ENCODE peak calls at places on chromosomes 4 and X, in four cellular contexts. A is IMR-90, E is kidney epithelial cell, B is GM12865. N is an unnamed sample.

GRCh38 chr4:78627046-78627965 is 75.7 kb downstream of the ANXA3 start:
- DNase-seq in B (peak; percentile 37), A (no peak), E (peak; percentile 75), N (no peak)

GRCh38 chrX:120769576-120770341 is 105.9 kb downstream of the CT47B1 start:
- DNase-seq in A (peak; percentile 19), B (peak; percentile 50), E (peak; percentile 21), N (no peak)

GRCh38 chrX:20361890-20362262 is 95.2 kb upstream of the RPS6KA3 start:
- DNase-seq in B (no peak), A (peak; percentile 75), E (peak; percentile 19), N (no peak)

GRCh38 chr4:88244056-88244455 is 40.3 kb downstream of the PPM1K start:
- DNase-seq in E (no peak), A (no peak), B (no peak), N (no peak)

GRCh38 chr4:80913381-80913780 is 117.1 kb upstream of the BMP3 start:
- DNase-seq in A (no peak), E (no peak), B (peak; percentile 48), N (no peak)

GRCh38 chrX:138982350-138982749 is 270.8 kb upstream of the FGF13 start:
- DNase-seq in A (no peak), B (no peak), E (no peak), N (no peak)

GRCh38 chr4:156388826-156389225 is 435.2 kb upstream of the CTSO start:
- DNase-seq in B (no peak), A (peak; percentile 2), E (no peak), N (no peak)

GRCh38 chr4:25938251-25939186 is 24.5 kb downstream of the SMIM20 start:
- DNase-seq in E (peak; percentile 57), B (peak; percentile 86), A (peak; percentile 77), N (no peak)

GRCh38 chr4:5940470-5941203 is 47.8 kb upstream of the CRMP1 start:
- DNase-seq in A (peak; percentile 10), E (no peak), B (no peak), N (peak; percentile 66)

GRCh38 chr4:116866116-116866515 is 219.3 kb downstream of the TRAM1L1 start:
- DNase-seq in A (no peak), B (no peak), E (no peak), N (no peak)

GRCh38 chr4:17763352-17763890 is 18.0 kb downstream of the FAM184B start:
- DNase-seq in B (no peak), A (no peak), E (no peak), N (no peak)

GRCh38 chrX:56978172-56978571 is 17.2 kb downstream of the SPIN3 start:
- DNase-seq in B (peak; percentile 61), E (no peak), A (peak; percentile 44), N (peak; percentile 6)

GRCh38 chrX:15216280-15216679 is 53.6 kb downstream of the ASB9 start:
- DNase-seq in A (no peak), B (no peak), E (no peak), N (no peak)
- TF ChIP-seq CTCF in A (no peak), B (no peak), E (no peak), N (no peak)

GRCh38 chr4:85399270-85399669 is 75.7 kb upstream of the ARHGAP24 start:
- DNase-seq in E (no peak), A (no peak), B (peak; percentile 63), N (no peak)

GRCh38 chr4:85393201-85393600 is 81.7 kb upstream of the ARHGAP24 start:
- DNase-seq in A (no peak), E (no peak), B (peak; percentile 34), N (no peak)

GRCh38 chr4:85402371-85402770 is 72.6 kb upstream of the ARHGAP24 start:
- DNase-seq in B (no peak), A (peak; percentile 4), E (peak; percentile 76), N (no peak)

GRCh38 chr4:85398276-85398675 is 76.7 kb upstream of the ARHGAP24 start:
- DNase-seq in A (no peak), B (no peak), E (no peak), N (no peak)
- TF ChIP-seq CTCF in A (no peak), B (no peak), E (no peak), N (no peak)

GRCh38 chr4:127734976-127735375 is 4.8 kb downstream of the SLC25A31 start:
- DNase-seq in B (no peak), E (no peak), A (no peak), N (no peak)

GRCh38 chr4:127737295-127737694 is 7.1 kb downstream of the SLC25A31 start:
- DNase-seq in A (no peak), E (no peak), B (no peak), N (no peak)

GRCh38 chr4:127730142-127730913 is at the start of gene SLC25A31:
- DNase-seq in B (no peak), E (no peak), A (no peak), N (no peak)

GRCh38 chr4:127731406-127731805 is 1.2 kb downstream of the SLC25A31 start:
- DNase-seq in A (no peak), B (no peak), E (no peak), N (no peak)

GRCh38 chr4:127732623-127733199 is 2.5 kb downstream of the SLC25A31 start:
- DNase-seq in B (peak; percentile 38), E (no peak), A (peak; percentile 60), N (no peak)
- TF ChIP-seq CTCF in B (peak; percentile 50), E (peak; percentile 50), A (peak; percentile 77), N (peak; percentile 47)

GRCh38 chr4:55186700-55187099 is 61.3 kb upstream of the KDR start:
- DNase-seq in A (no peak), B (no peak), E (no peak), N (no peak)

GRCh38 chr4:55186123-55186522 is 60.7 kb upstream of the KDR start:
- DNase-seq in A (no peak), E (no peak), B (no peak), N (no peak)

GRCh38 chr4:55183926-55184599 is 58.7 kb upstream of the KDR start:
- DNase-seq in E (peak; percentile 98), B (no peak), A (peak; percentile 97), N (no peak)

GRCh38 chr4:55181606-55182005 is 56.2 kb upstream of the KDR start:
- DNase-seq in E (no peak), B (no peak), A (peak; percentile 42), N (no peak)

GRCh38 chr4:55184600-55185523 is 59.5 kb upstream of the KDR start:
- DNase-seq in E (no peak), A (peak; percentile 66), B (peak; percentile 61), N (no peak)
- TF ChIP-seq CTCF in E (peak; percentile 44), A (no peak), B (peak; percentile 61), N (peak; percentile 15)

GRCh38 chrX:114582698-114583395 is 1.0 kb upstream of the HTR2C start:
- DNase-seq in B (no peak), A (no peak), E (no peak), N (peak; percentile 26)

GRCh38 chrX:114581528-114582263 is 2.2 kb upstream of the HTR2C start:
- DNase-seq in A (no peak), B (no peak), E (no peak), N (peak; percentile 45)

GRCh38 chrX:114583646-114584433 is at the start of gene HTR2C:
- DNase-seq in A (no peak), E (no peak), B (no peak), N (peak; percentile 20)

GRCh38 chrX:114582264-114582632 is 1.6 kb upstream of the HTR2C start:
- DNase-seq in A (no peak), E (no peak), B (no peak), N (no peak)

DNA sequence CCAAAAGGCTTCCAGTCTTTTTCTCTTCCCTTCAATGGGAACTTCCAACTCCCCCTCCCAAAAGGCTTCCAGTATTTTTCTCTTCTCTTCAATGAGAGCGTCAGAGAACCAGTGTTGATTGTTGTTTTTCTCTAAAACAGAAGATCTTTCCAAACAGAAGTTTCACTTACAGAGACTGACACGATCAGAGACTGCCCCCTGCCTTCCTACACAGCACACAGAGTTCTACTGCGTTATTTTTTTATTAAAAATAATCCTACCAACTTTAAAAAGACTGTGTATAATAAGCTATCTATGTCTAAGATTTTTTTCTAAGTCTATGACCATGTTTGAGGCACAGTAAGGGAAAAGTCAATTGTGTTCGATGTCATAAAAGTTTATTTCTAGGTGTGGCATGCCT is 3.5 kb upstream of the HTR2C start:
- DNase-seq in A (no peak), E (no peak), B (no peak), N (no peak)
- TF ChIP-seq CTCF in A (no peak), E (no peak), B (no peak), N (peak; percentile 22)

DNA sequence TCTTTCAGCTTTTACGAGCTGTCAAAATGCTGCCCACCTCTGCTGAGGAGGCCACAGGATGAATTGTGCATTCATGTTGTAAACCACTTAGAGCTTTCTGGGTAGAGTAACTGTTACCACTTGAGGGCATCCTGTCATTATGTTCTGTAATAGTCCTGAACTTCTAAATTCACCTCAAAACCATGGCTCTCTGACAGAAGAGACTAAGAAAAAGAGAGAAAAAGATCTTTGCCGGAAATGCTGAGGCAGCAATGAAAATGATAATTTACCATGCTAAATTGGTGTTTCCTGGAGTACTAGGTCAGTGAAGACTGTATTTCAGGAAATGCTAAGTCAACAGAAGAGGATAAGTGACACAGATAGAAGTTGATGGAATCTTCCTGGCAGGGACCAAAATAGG is 942.3 kb upstream of the SLIT2 start:
- DNase-seq in E (no peak), B (no peak), A (peak; percentile 74), N (no peak)
- TF ChIP-seq CTCF in E (peak; percentile 27), B (no peak), A (peak; percentile 66), N (no peak)

N was measured in nephron progenitor cell.